ENCODE peak calls at places on chromosomes 5 and 9, in ten cellular contexts. W is stomach, H is HCT116, I is esophagus muscularis mucosa, Q is body of pancreas, T is A549, C is IMR-90, M is H54, R is Peyer's patch, J is esophagus squamous epithelium. Y is an unnamed sample.

GRCh38 chr5:169954786-169955185 is 25.5 kb downstream of the INSYN2B start:
- DNase-seq in W (no peak), H (no peak), I (no peak), Q (no peak), T (no peak), C (no peak), M (no peak), R (no peak), J (no peak), Y (no peak)

GRCh38 chr9:93613174-93613573 is 36.8 kb downstream of the PHF2 start:
- DNase-seq in W (no peak), H (no peak), I (no peak), Q (no peak), T (no peak), C (no peak), M (no peak), R (no peak), J (no peak), Y (no peak)

GRCh38 chr5:87400305-87400899 is 12.3 kb downstream of the CCNH start:
- DNase-seq in W (no peak), H (peak; percentile 10), I (no peak), Q (no peak), T (peak; percentile 48), C (peak; percentile 61), M (no peak), R (no peak), J (no peak), Y (peak; percentile 27)

GRCh38 chr5:134073404-134073803 is 41.1 kb upstream of the TCF7 start:
- DNase-seq in W (no peak), H (no peak), I (no peak), Q (no peak), T (peak; percentile 31), C (peak; percentile 12), M (no peak), R (no peak), J (no peak), Y (no peak)

GRCh38 chr5:128111818-128112448 is 28.4 kb downstream of the SLC12A2 start:
- DNase-seq in W (no peak), H (no peak), I (no peak), Q (no peak), T (peak; percentile 39), C (peak; percentile 68), M (peak; percentile 26), R (no peak), J (no peak), Y (no peak)

GRCh38 chr5:106691701-106692100 is 979.0 kb downstream of the EFNA5 start:
- DNase-seq in W (no peak), H (no peak), I (no peak), Q (no peak), T (no peak), C (no peak), M (no peak), R (no peak), J (no peak), Y (no peak)

GRCh38 chr9:136711751-136712689 is at the start of gene DIPK1B:
- DNase-seq in W (no peak), H (no peak), I (no peak), Q (peak; percentile 45), T (no peak), C (no peak), M (no peak), R (no peak), J (no peak), Y (no peak)

GRCh38 chr5:68140763-68141162 is 74.8 kb upstream of the PIK3R1 start:
- DNase-seq in W (no peak), H (no peak), I (no peak), Q (no peak), T (no peak), C (no peak), M (no peak), R (no peak), J (no peak), Y (no peak)

GRCh38 chr5:38996123-38996522 is 78.1 kb downstream of the RICTOR start:
- DNase-seq in W (no peak), H (no peak), I (no peak), Q (no peak), T (no peak), C (no peak), M (no peak), R (no peak), J (no peak), Y (no peak)

GRCh38 chr5:82894754-82895153 is 182.4 kb downstream of the TMEM167A start:
- DNase-seq in W (no peak), H (no peak), I (no peak), Q (no peak), T (no peak), C (no peak), M (no peak), R (no peak), J (no peak), Y (no peak)

GRCh38 chr5:43041669-43042175 is 1.6 kb upstream of the ANXA2R start:
- DNase-seq in W (peak; percentile 58), H (no peak), I (no peak), Q (peak; percentile 59), T (peak; percentile 80), C (peak; percentile 94), M (peak; percentile 12), R (peak; percentile 81), J (no peak), Y (peak; percentile 82)

GRCh38 chr5:141767671-141768070 is 85.6 kb upstream of the ARAP3 start:
- DNase-seq in W (no peak), H (no peak), I (no peak), Q (no peak), T (no peak), C (no peak), M (no peak), R (no peak), J (no peak), Y (no peak)

GRCh38 chr9:114224247-114224610 is 68.9 kb downstream of the COL27A1 start:
- DNase-seq in W (no peak), H (no peak), I (no peak), Q (no peak), T (peak; percentile 58), C (peak; percentile 72), M (peak; percentile 66), R (no peak), J (no peak), Y (no peak)

DNA sequence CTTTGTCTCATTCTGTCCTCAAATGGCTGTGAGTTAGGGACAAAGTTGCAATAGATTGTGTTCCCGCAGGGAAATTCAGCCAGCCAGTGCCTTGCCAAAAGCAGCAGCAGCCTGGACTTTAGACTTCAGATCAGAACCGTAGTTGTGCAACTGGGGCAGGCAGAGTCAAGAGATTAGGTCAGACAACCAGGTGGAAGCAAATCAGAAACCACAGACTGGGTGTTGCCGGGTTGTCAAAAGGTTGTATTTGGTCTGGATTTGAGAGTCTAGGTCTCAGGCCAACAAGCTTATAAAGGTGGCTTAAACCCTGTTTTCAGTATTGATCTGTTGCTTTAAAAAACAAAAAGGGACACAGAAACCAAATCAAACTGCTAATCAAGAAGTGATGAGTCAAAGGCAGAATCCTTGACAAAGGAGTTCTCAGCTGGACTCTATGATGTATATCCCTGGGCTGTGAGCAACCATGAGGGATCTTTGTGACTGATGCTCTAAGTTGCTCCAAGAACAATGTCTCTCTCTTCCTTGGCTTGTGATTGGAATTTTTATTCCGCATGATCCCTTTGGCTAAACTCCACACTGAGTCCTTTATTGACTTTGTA is 21.0 kb downstream of the RFK start:
- DNase-seq in W (peak; percentile 85), H (no peak), I (no peak), Q (peak; percentile 90), T (peak; percentile 93), C (peak; percentile 80), M (no peak), R (peak; percentile 85), J (no peak), Y (no peak)
- TF ChIP-seq POLR2A in W (no peak), H (no peak), I (no peak), Q (no peak), T (no peak), C (no peak), M (no peak), R (no peak), J (no peak), Y (no peak)

GRCh38 chr9:1880038-1880565 is 135.0 kb upstream of the SMARCA2 start:
- DNase-seq in W (no peak), H (no peak), I (peak; percentile 57), Q (no peak), T (no peak), C (no peak), M (no peak), R (no peak), J (no peak), Y (no peak)
- TF ChIP-seq POLR2A in W (no peak), H (no peak), I (no peak), Q (no peak), T (no peak), C (no peak), M (no peak), R (no peak), J (no peak), Y (no peak)

DNA sequence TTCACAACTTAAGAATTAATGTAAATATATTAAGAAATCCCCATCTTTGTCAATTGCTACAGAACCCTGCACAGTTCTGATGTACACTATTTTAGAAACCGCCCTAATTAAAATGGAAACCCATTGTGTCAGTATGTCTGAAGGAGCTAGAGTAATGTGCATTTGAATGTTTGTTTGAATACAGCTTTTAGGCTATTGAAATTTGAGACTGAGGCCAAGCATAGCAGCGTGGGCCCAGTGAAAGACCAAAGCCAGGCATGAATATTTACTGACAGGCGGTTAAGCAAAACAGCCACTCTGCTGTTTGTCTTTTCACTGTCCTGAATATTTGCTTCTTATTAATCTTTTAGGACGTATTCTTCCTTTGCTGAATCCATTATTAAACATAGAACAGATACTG is 252.3 kb downstream of the IZUMO3 start:
- DNase-seq in W (no peak), H (no peak), I (no peak), Q (no peak), T (no peak), C (no peak), M (no peak), R (no peak), J (no peak), Y (no peak)
- TF ChIP-seq POLR2A in W (no peak), H (no peak), I (no peak), Q (no peak), T (no peak), C (no peak), M (no peak), R (no peak), J (no peak), Y (no peak)

GRCh38 chr5:98929123-98929981 is 545 bp upstream of the CHD1 start:
- DNase-seq in W (peak; percentile 88), H (peak; percentile 90), I (peak; percentile 99), Q (peak; percentile 92), T (peak; percentile 95), C (peak; percentile 95), M (peak; percentile 78), R (peak; percentile 97), J (peak; percentile 79), Y (peak; percentile 96)

GRCh38 chr5:98927242-98927987 is 1.4 kb downstream of the CHD1 start:
- DNase-seq in W (no peak), H (no peak), I (no peak), Q (peak; percentile 29), T (peak; percentile 43), C (peak; percentile 77), M (peak; percentile 12), R (peak; percentile 81), J (no peak), Y (peak; percentile 76)

GRCh38 chr5:98929982-98930355 is 1.2 kb upstream of the CHD1 start:
- DNase-seq in W (no peak), H (no peak), I (no peak), Q (peak; percentile 29), T (peak; percentile 6), C (no peak), M (no peak), R (peak; percentile 54), J (no peak), Y (no peak)

GRCh38 chr5:98927988-98928801 is 612 bp downstream of the CHD1 start:
- DNase-seq in W (peak; percentile 57), H (no peak), I (peak; percentile 94), Q (peak; percentile 55), T (peak; percentile 69), C (peak; percentile 58), M (peak; percentile 42), R (peak; percentile 79), J (peak; percentile 69), Y (peak; percentile 88)

GRCh38 chr5:98928802-98929122 is at the start of gene CHD1:
- DNase-seq in W (peak; percentile 95), H (peak; percentile 91), I (peak; percentile 99), Q (peak; percentile 95), T (peak; percentile 97), C (peak; percentile 94), M (peak; percentile 69), R (peak; percentile 97), J (peak; percentile 79), Y (peak; percentile 99)
- TF ChIP-seq POLR2A in W (no peak), H (peak; percentile 65), I (peak; percentile 61), Q (peak; percentile 30), T (peak; percentile 21), C (peak; percentile 33), M (peak; percentile 75), R (peak; percentile 92), J (no peak), Y (no peak)